ENCODE peak calls at places on chromosomes 11 and 22, in seven cellular contexts. P is ascending aorta; T is hypothalamus; Q is fibroblast of lung; M is tibial nerve; I is amniotic stem cell; H is stimulated activated CD4-positive, alpha-beta T cell treated with anti-CD3 and anti-CD28 coated beads, Interleukin-4, amount 100 ng/mL, for 24 hours. Y is an unnamed sample.

GRCh38 chr22:39360674-39361413 is 11.1 kb downstream of the SYNGR1 start:
- DNase-seq in P (no peak), T (no peak), Q (no peak), M (no peak), I (no peak), H (no peak), Y (no peak)

GRCh38 chr11:119015054-119015611 is 3.0 kb downstream of the RPS25 start:
- DNase-seq in P (no peak), T (no peak), Q (no peak), M (no peak), I (no peak), H (no peak), Y (no peak)

GRCh38 chr11:32500001-32500400 is 64.7 kb upstream of the WT1 start:
- DNase-seq in P (no peak), T (no peak), Q (no peak), M (no peak), I (no peak), H (no peak), Y (no peak)

GRCh38 chr11:75858042-75858441 is 43.0 kb downstream of the UVRAG start:
- DNase-seq in P (no peak), T (no peak), Q (no peak), M (no peak), I (no peak), H (no peak), Y (no peak)

GRCh38 chr11:119426142-119426541 is 3.2 kb upstream of the THY1 start:
- DNase-seq in P (no peak), T (no peak), Q (no peak), M (no peak), I (no peak), H (no peak), Y (no peak)

GRCh38 chr22:39818050-39818449 is 75.5 kb downstream of the ENTHD1 start:
- DNase-seq in P (no peak), T (no peak), Q (peak), M (no peak), I (no peak), H (no peak), Y (no peak)

GRCh38 chr11:61079416-61080150 is 22.7 kb upstream of the CD5 start:
- DNase-seq in P (no peak), T (no peak), Q (no peak), M (no peak), I (no peak), H (no peak), Y (no peak)

GRCh38 chr11:95283146-95283545 is 52.1 kb upstream of the SESN3 start:
- DNase-seq in P (no peak), T (no peak), Q (no peak), M (no peak), I (no peak), H (no peak), Y (no peak)

GRCh38 chr11:45736424-45736823 is 68.5 kb upstream of the SLC35C1 start:
- DNase-seq in P (no peak), T (no peak), Q (peak), M (no peak), I (no peak), H (no peak), Y (no peak)

GRCh38 chr11:122852071-122852831 is 14.0 kb downstream of the CRTAM start:
- DNase-seq in P (no peak), T (no peak), Q (peak), M (no peak), I (no peak), H (peak), Y (peak)

GRCh38 chr11:83285131-83285770 is 916 bp downstream of the CCDC90B start:
- DNase-seq in P (no peak), T (no peak), Q (no peak), M (no peak), I (no peak), H (no peak), Y (no peak)

GRCh38 chr11:326842-327580 is 6.4 kb upstream of the IFITM3 start:
- DNase-seq in P (peak), T (peak), Q (peak), M (peak), I (no peak), H (peak), Y (peak)

GRCh38 chr22:21631025-21631424 is 1.2 kb upstream of the YDJC start:
- DNase-seq in P (no peak), T (no peak), Q (no peak), M (no peak), I (no peak), H (no peak), Y (no peak)

GRCh38 chr11:65891180-65892136 is 985 bp downstream of the CCDC85B start:
- DNase-seq in P (no peak), T (no peak), Q (peak), M (no peak), I (no peak), H (peak), Y (peak)

GRCh38 chr22:33034753-33035152 is 23.4 kb downstream of the SYN3 start:
- DNase-seq in P (no peak), T (no peak), Q (no peak), M (no peak), I (no peak), H (no peak), Y (no peak)

GRCh38 chr22:48888466-48889208 is 939.0 kb downstream of the BRD1 start:
- DNase-seq in P (no peak), T (no peak), Q (no peak), M (no peak), I (no peak), H (no peak), Y (no peak)

GRCh38 chr11:73271936-73272679 is at the start of gene P2RY6:
- DNase-seq in P (no peak), T (no peak), Q (peak), M (peak), I (peak), H (no peak), Y (no peak)

GRCh38 chr22:38312261-38312800 is 4.9 kb downstream of the CSNK1E start:
- DNase-seq in P (no peak), T (no peak), Q (peak), M (no peak), I (no peak), H (no peak), Y (no peak)

GRCh38 chr11:45857834-45858492 is 10.7 kb downstream of the CRY2 start:
- DNase-seq in P (peak), T (peak), Q (peak), M (peak), I (peak), H (no peak), Y (no peak)

GRCh38 chr22:49628351-49629023 is 199.2 kb downstream of the BRD1 start:
- DNase-seq in P (no peak), T (no peak), Q (no peak), M (no peak), I (no peak), H (no peak), Y (no peak)

GRCh38 chr11:6219359-6219758 is 14.0 kb downstream of the C11orf42 start:
- DNase-seq in P (no peak), T (no peak), Q (peak), M (peak), I (peak), H (no peak), Y (no peak)

GRCh38 chr11:117443269-117444186 is 115.9 kb downstream of the CEP164 start:
- DNase-seq in P (no peak), T (peak), Q (peak), M (peak), I (no peak), H (no peak), Y (peak)

GRCh38 chr22:43481528-43482309 is 69.9 kb downstream of the MPPED1 start:
- DNase-seq in P (no peak), T (no peak), Q (no peak), M (no peak), I (no peak), H (no peak), Y (no peak)

GRCh38 chr22:50182176-50183081 is 3.3 kb upstream of the TRABD start:
- DNase-seq in P (no peak), T (no peak), Q (no peak), M (no peak), I (no peak), H (no peak), Y (no peak)

GRCh38 chr11:125167954-125168821 is 3.6 kb downstream of the PKNOX2 start:
- DNase-seq in P (no peak), T (no peak), Q (peak), M (no peak), I (no peak), H (no peak), Y (no peak)

GRCh38 chr11:84720706-84721402 is 906.3 kb downstream of the DLG2 start:
- DNase-seq in P (no peak), T (peak), Q (peak), M (peak), I (no peak), H (no peak), Y (peak)

GRCh38 chr11:35235944-35236666 is 97.1 kb downstream of the CD44 start:
- DNase-seq in P (no peak), T (no peak), Q (no peak), M (no peak), I (no peak), H (peak), Y (no peak)

GRCh38 chr11:102306048-102306575 is 11.2 kb upstream of the BIRC3 start:
- DNase-seq in P (no peak), T (no peak), Q (no peak), M (peak), I (no peak), H (no peak), Y (no peak)

GRCh38 chr22:37249946-37250345 is 5.9 kb upstream of the RAC2 start:
- DNase-seq in P (no peak), T (no peak), Q (no peak), M (no peak), I (no peak), H (no peak), Y (peak)

GRCh38 chr11:102622258-102622657 is 2.9 kb downstream of the MMP20 start:
- DNase-seq in P (no peak), T (no peak), Q (no peak), M (no peak), I (no peak), H (no peak), Y (no peak)

GRCh38 chr11:58613228-58613627 is 9.2 kb upstream of the CNTF start:
- DNase-seq in P (no peak), T (no peak), Q (no peak), M (no peak), I (no peak), H (peak), Y (no peak)

GRCh38 chr11:17512101-17512500 is 32.1 kb downstream of the USH1C start:
- DNase-seq in P (no peak), T (no peak), Q (no peak), M (no peak), I (no peak), H (no peak), Y (no peak)

GRCh38 chr11:15128621-15129020 is 13.9 kb downstream of the INSC start:
- DNase-seq in P (no peak), T (no peak), Q (no peak), M (no peak), I (no peak), H (no peak), Y (no peak)

GRCh38 chr22:37098976-37099577 is 10.4 kb downstream of the TMPRSS6 start:
- DNase-seq in P (no peak), T (no peak), Q (no peak), M (no peak), I (no peak), H (no peak), Y (no peak)

GRCh38 chr22:45632791-45633515 is 38.7 kb upstream of the ATXN10 start:
- DNase-seq in P (no peak), T (no peak), Q (no peak), M (no peak), I (no peak), H (no peak), Y (no peak)

GRCh38 chr11:3834349-3835099 is 6.2 kb downstream of the RHOG start:
- DNase-seq in P (no peak), T (no peak), Q (no peak), M (peak), I (no peak), H (no peak), Y (no peak)

GRCh38 chr11:77140231-77140959 is 12.3 kb downstream of the MYO7A start:
- DNase-seq in P (no peak), T (no peak), Q (peak), M (no peak), I (no peak), H (no peak), Y (no peak)

Y was measured in head of caudate nucleus.